ENCODE peak calls at places on chromosomes 16 and 17, in ten cellular contexts. One of them, this sample, is unnamed.

GRCh38 chr17:279356-279755 is 73.3 kb downstream of the RPH3AL start:
- DNase-seq in mesendoderm: no peak
- DNase-seq in AG10803: no peak
- DNase-seq in fibroblast of lung: no peak
- DNase-seq in cardiac muscle cell: no peak
- DNase-seq in AG09309: no peak
- DNase-seq in cardiac fibroblast: no peak
- DNase-seq in CD8-positive, alpha-beta T cell: no peak
- DNase-seq in transverse colon: no peak
- DNase-seq in Peyer's patch: no peak
- DNase-seq in this sample: no peak

GRCh38 chr17:14471052-14471451 is 170.2 kb downstream of the HS3ST3B1 start:
- DNase-seq in mesendoderm: no peak
- DNase-seq in AG10803: peak
- DNase-seq in fibroblast of lung: peak
- DNase-seq in cardiac muscle cell: no peak
- DNase-seq in AG09309: peak
- DNase-seq in cardiac fibroblast: peak
- DNase-seq in CD8-positive, alpha-beta T cell: no peak
- DNase-seq in transverse colon: peak
- DNase-seq in Peyer's patch: no peak
- DNase-seq in this sample: peak

GRCh38 chr17:20116683-20117309 is 107.6 kb downstream of the SPECC1 start:
- DNase-seq in mesendoderm: peak
- DNase-seq in AG10803: peak
- DNase-seq in fibroblast of lung: peak
- DNase-seq in cardiac muscle cell: peak
- DNase-seq in AG09309: no peak
- DNase-seq in cardiac fibroblast: peak
- DNase-seq in CD8-positive, alpha-beta T cell: peak
- DNase-seq in transverse colon: peak
- DNase-seq in Peyer's patch: peak
- DNase-seq in this sample: no peak

GRCh38 chr17:31571124-31571892 is 179.8 kb downstream of the RAB11FIP4 start:
- DNase-seq in mesendoderm: no peak
- DNase-seq in AG10803: peak
- DNase-seq in fibroblast of lung: peak
- DNase-seq in cardiac muscle cell: no peak
- DNase-seq in AG09309: no peak
- DNase-seq in cardiac fibroblast: peak
- DNase-seq in CD8-positive, alpha-beta T cell: no peak
- DNase-seq in transverse colon: peak
- DNase-seq in Peyer's patch: peak
- DNase-seq in this sample: peak

GRCh38 chr17:6474906-6475305 is 30.7 kb downstream of the PIMREG start:
- DNase-seq in mesendoderm: no peak
- DNase-seq in AG10803: no peak
- DNase-seq in fibroblast of lung: no peak
- DNase-seq in cardiac muscle cell: no peak
- DNase-seq in AG09309: no peak
- DNase-seq in cardiac fibroblast: no peak
- DNase-seq in CD8-positive, alpha-beta T cell: no peak
- DNase-seq in transverse colon: no peak
- DNase-seq in Peyer's patch: no peak
- DNase-seq in this sample: peak

GRCh38 chr17:66716236-66717026 is 118.5 kb upstream of the CACNG5 start:
- DNase-seq in mesendoderm: peak
- DNase-seq in AG10803: no peak
- DNase-seq in fibroblast of lung: peak
- DNase-seq in cardiac muscle cell: no peak
- DNase-seq in AG09309: no peak
- DNase-seq in cardiac fibroblast: no peak
- DNase-seq in CD8-positive, alpha-beta T cell: no peak
- DNase-seq in transverse colon: no peak
- DNase-seq in Peyer's patch: no peak
- DNase-seq in this sample: no peak

GRCh38 chr16:11506816-11507305 is 79.9 kb downstream of the LITAF start:
- DNase-seq in mesendoderm: no peak
- DNase-seq in AG10803: no peak
- DNase-seq in fibroblast of lung: no peak
- DNase-seq in cardiac muscle cell: no peak
- DNase-seq in AG09309: no peak
- DNase-seq in cardiac fibroblast: no peak
- DNase-seq in CD8-positive, alpha-beta T cell: no peak
- DNase-seq in transverse colon: no peak
- DNase-seq in Peyer's patch: no peak
- DNase-seq in this sample: no peak

GRCh38 chr17:1732241-1733046 is 7.9 kb downstream of the WDR81 start:
- DNase-seq in mesendoderm: no peak
- DNase-seq in AG10803: no peak
- DNase-seq in fibroblast of lung: no peak
- DNase-seq in cardiac muscle cell: no peak
- DNase-seq in AG09309: no peak
- DNase-seq in cardiac fibroblast: no peak
- DNase-seq in CD8-positive, alpha-beta T cell: no peak
- DNase-seq in transverse colon: no peak
- DNase-seq in Peyer's patch: no peak
- DNase-seq in this sample: no peak

GRCh38 chr17:76515291-76515949 is 14.2 kb upstream of the RHBDF2 start:
- DNase-seq in mesendoderm: no peak
- DNase-seq in AG10803: peak
- DNase-seq in fibroblast of lung: peak
- DNase-seq in cardiac muscle cell: no peak
- DNase-seq in AG09309: peak
- DNase-seq in cardiac fibroblast: peak
- DNase-seq in CD8-positive, alpha-beta T cell: peak
- DNase-seq in transverse colon: peak
- DNase-seq in Peyer's patch: peak
- DNase-seq in this sample: peak

GRCh38 chr17:50467855-50468119 is 893 bp downstream of the CHAD start:
- DNase-seq in mesendoderm: no peak
- DNase-seq in AG10803: no peak
- DNase-seq in fibroblast of lung: no peak
- DNase-seq in cardiac muscle cell: no peak
- DNase-seq in AG09309: no peak
- DNase-seq in cardiac fibroblast: no peak
- DNase-seq in CD8-positive, alpha-beta T cell: no peak
- DNase-seq in transverse colon: no peak
- DNase-seq in Peyer's patch: no peak
- DNase-seq in this sample: no peak

GRCh38 chr17:50467114-50467854 is 1.4 kb downstream of the CHAD start:
- DNase-seq in mesendoderm: no peak
- DNase-seq in AG10803: no peak
- DNase-seq in fibroblast of lung: no peak
- DNase-seq in cardiac muscle cell: no peak
- DNase-seq in AG09309: no peak
- DNase-seq in cardiac fibroblast: no peak
- DNase-seq in CD8-positive, alpha-beta T cell: no peak
- DNase-seq in transverse colon: no peak
- DNase-seq in Peyer's patch: peak
- DNase-seq in this sample: no peak

GRCh38 chr17:50469005-50469605 is 425 bp upstream of the CHAD start:
- DNase-seq in mesendoderm: no peak
- DNase-seq in AG10803: no peak
- DNase-seq in fibroblast of lung: no peak
- DNase-seq in cardiac muscle cell: no peak
- DNase-seq in AG09309: no peak
- DNase-seq in cardiac fibroblast: no peak
- DNase-seq in CD8-positive, alpha-beta T cell: no peak
- DNase-seq in transverse colon: no peak
- DNase-seq in Peyer's patch: no peak
- DNase-seq in this sample: no peak

GRCh38 chr17:50469671-50470305 is 1.1 kb upstream of the CHAD start:
- DNase-seq in mesendoderm: no peak
- DNase-seq in AG10803: no peak
- DNase-seq in fibroblast of lung: no peak
- DNase-seq in cardiac muscle cell: no peak
- DNase-seq in AG09309: no peak
- DNase-seq in cardiac fibroblast: no peak
- DNase-seq in CD8-positive, alpha-beta T cell: no peak
- DNase-seq in transverse colon: no peak
- DNase-seq in Peyer's patch: no peak
- DNase-seq in this sample: no peak

DNA sequence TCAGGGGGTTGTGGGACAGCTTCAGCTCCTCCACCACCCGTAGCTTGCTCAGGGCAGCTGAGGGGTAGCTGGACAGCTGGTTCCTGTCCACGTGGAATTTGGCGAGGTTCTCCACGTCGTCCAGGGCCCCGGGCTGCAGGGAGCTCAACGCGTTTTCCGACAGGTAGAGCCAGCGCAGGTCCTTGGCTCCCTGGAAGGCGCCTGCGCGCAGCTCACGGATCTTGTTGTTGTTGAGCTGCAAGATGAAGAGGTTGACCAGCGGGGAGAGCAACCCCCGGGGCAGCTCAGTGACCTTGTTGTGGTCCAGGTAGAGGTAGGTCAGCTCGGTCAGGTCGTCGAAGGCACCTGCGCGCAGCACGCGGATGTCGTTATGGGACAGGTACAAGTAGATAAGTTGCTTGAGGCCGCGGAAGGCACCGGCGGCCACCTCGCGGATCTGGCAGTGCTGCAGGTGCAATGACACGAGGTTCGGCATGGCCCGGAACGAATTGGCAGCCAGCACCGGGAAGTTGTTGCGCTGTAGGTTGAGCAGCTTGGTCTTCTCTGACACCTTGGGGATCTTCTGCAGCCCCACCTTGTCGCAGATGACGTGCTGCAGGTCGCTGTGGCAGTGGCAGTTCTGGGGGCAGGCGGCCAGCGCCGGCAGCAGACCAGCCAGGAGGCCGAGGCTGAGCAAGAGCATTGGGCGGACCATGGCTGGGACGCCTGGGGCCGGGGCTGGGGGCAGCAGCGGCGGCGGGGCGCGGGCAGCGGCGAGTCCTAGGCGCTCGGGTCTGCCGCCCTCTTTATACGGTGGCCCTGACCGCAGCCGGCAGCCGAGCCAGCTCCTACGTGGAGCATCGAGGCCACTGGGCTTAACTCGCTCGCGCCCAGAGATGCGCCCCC is at the start of gene CHAD:
- DNase-seq in mesendoderm: no peak
- DNase-seq in AG10803: no peak
- DNase-seq in fibroblast of lung: peak
- DNase-seq in cardiac muscle cell: no peak
- DNase-seq in AG09309: no peak
- DNase-seq in cardiac fibroblast: no peak
- DNase-seq in CD8-positive, alpha-beta T cell: no peak
- DNase-seq in transverse colon: no peak
- DNase-seq in Peyer's patch: no peak
- DNase-seq in this sample: no peak
- H3K4me3 ChIP-seq in mesendoderm: no peak
- H3K4me3 ChIP-seq in AG10803: peak
- H3K4me3 ChIP-seq in fibroblast of lung: peak
- H3K4me3 ChIP-seq in cardiac muscle cell: no peak
- H3K4me3 ChIP-seq in AG09309: peak
- H3K4me3 ChIP-seq in cardiac fibroblast: peak
- H3K4me3 ChIP-seq in CD8-positive, alpha-beta T cell: peak
- H3K4me3 ChIP-seq in transverse colon: peak
- H3K4me3 ChIP-seq in Peyer's patch: peak
- H3K4me3 ChIP-seq in this sample: peak

GRCh38 chr17:48591435-48592077 is 1.5 kb upstream of the HOXB3 start:
- DNase-seq in mesendoderm: no peak
- DNase-seq in AG10803: no peak
- DNase-seq in fibroblast of lung: no peak
- DNase-seq in cardiac muscle cell: no peak
- DNase-seq in AG09309: no peak
- DNase-seq in cardiac fibroblast: no peak
- DNase-seq in CD8-positive, alpha-beta T cell: no peak
- DNase-seq in transverse colon: no peak
- DNase-seq in Peyer's patch: no peak
- DNase-seq in this sample: no peak
- H3K4me3 ChIP-seq in mesendoderm: no peak
- H3K4me3 ChIP-seq in AG10803: peak
- H3K4me3 ChIP-seq in fibroblast of lung: peak
- H3K4me3 ChIP-seq in cardiac muscle cell: no peak
- H3K4me3 ChIP-seq in AG09309: no peak
- H3K4me3 ChIP-seq in cardiac fibroblast: no peak
- H3K4me3 ChIP-seq in CD8-positive, alpha-beta T cell: no peak
- H3K4me3 ChIP-seq in transverse colon: peak
- H3K4me3 ChIP-seq in Peyer's patch: peak
- H3K4me3 ChIP-seq in this sample: peak

DNA sequence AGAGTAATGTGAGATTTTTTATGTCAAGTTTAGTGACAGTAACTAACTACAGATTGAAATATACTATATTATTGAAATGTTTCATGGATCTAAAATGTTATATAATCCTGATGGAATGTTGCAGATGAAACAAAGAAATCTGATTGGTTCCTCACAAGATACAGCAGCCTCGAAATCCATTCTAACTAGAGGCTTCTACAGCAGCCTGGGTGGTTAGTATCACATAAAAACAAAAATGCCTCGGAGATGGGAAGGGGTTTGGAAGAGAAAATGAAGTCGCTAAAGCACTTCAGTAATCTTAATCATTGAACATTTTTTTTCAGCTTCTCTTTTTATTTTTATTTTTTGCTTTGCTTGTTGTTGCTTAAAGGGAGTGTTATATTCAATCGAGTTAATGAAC is 75.2 kb downstream of the TANC2 start:
- DNase-seq in mesendoderm: no peak
- DNase-seq in AG10803: no peak
- DNase-seq in fibroblast of lung: no peak
- DNase-seq in cardiac muscle cell: no peak
- DNase-seq in AG09309: no peak
- DNase-seq in cardiac fibroblast: no peak
- DNase-seq in CD8-positive, alpha-beta T cell: no peak
- DNase-seq in transverse colon: no peak
- DNase-seq in Peyer's patch: no peak
- DNase-seq in this sample: no peak
- H3K4me3 ChIP-seq in mesendoderm: no peak
- H3K4me3 ChIP-seq in AG10803: no peak
- H3K4me3 ChIP-seq in fibroblast of lung: no peak
- H3K4me3 ChIP-seq in cardiac muscle cell: no peak
- H3K4me3 ChIP-seq in AG09309: no peak
- H3K4me3 ChIP-seq in cardiac fibroblast: no peak
- H3K4me3 ChIP-seq in CD8-positive, alpha-beta T cell: no peak
- H3K4me3 ChIP-seq in transverse colon: no peak
- H3K4me3 ChIP-seq in Peyer's patch: no peak
- H3K4me3 ChIP-seq in this sample: no peak

DNA sequence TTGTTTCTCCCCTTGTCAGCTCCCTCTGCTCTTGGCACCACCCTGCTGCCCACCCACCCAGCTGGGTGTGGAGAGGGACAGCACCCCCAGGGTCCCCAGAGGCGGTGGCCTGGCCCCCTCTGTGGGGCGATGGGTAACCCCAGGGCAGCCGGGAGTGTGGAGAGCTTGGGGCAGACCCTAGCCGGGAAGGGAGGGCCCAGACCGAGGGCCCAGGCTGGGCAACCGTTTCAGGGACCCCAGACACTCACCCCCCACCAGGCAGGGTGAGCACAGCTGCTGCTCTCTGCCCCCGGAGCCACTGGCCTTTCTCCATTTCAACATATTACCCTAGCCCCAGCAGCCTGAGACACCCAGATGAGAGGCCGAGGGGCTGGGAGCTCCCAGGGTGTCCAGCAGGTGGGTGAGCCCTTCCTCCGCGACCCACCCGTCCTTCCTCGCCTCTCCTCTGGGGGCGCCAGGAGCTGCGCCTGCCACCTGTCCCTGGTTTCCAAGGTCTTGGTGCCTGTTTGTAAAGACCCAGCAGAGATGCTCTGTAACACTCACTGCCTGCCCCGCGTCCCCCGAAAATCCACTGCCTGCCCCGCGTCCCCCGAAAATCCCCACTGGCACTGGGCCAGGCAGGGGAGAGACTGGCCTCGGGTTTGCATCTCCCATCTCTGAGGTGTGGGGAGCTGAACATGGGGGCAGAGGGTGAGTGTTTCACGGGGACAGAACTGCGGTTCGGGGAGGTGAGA is 45.4 kb downstream of the BAHCC1 start:
- DNase-seq in mesendoderm: peak
- DNase-seq in AG10803: no peak
- DNase-seq in fibroblast of lung: no peak
- DNase-seq in cardiac muscle cell: peak
- DNase-seq in AG09309: no peak
- DNase-seq in cardiac fibroblast: no peak
- DNase-seq in CD8-positive, alpha-beta T cell: no peak
- DNase-seq in transverse colon: no peak
- DNase-seq in Peyer's patch: no peak
- DNase-seq in this sample: no peak
- H3K4me3 ChIP-seq in mesendoderm: no peak
- H3K4me3 ChIP-seq in AG10803: no peak
- H3K4me3 ChIP-seq in fibroblast of lung: no peak
- H3K4me3 ChIP-seq in cardiac muscle cell: no peak
- H3K4me3 ChIP-seq in AG09309: no peak
- H3K4me3 ChIP-seq in cardiac fibroblast: no peak
- H3K4me3 ChIP-seq in CD8-positive, alpha-beta T cell: no peak
- H3K4me3 ChIP-seq in transverse colon: no peak
- H3K4me3 ChIP-seq in Peyer's patch: no peak
- H3K4me3 ChIP-seq in this sample: no peak

This sample was measured in skeletal muscle cell.